ENCODE peak calls at places on chromosomes 2 and 18, in ten cellular contexts. X is foreskin fibroblast; C is stomach; T is heart right ventricle; P is K562; L is neuronal stem cell; Z is dorsolateral prefrontal cortex; M is spleen; U is cardiac fibroblast; W is CD8-positive, alpha-beta T cell. O is an unnamed sample.

GRCh38 chr2:143717053-143717452 is 587.8 kb downstream of the ARHGAP15 start:
- DNase-seq in T (no peak), C (peak; percentile 42), W (no peak), L (no peak), P (no peak), X (peak; percentile 10), Z (no peak), U (peak; percentile 31), M (no peak), O (no peak)

GRCh38 chr2:54665436-54665856 is 58.0 kb upstream of the EML6 start:
- DNase-seq in T (no peak), Z (no peak), U (peak; percentile 76), P (peak; percentile 31), W (peak; percentile 44), L (peak; percentile 49), X (peak; percentile 50), C (peak; percentile 54), M (no peak), O (peak; percentile 76)

GRCh38 chr2:230811508-230811907 is 53.2 kb upstream of the ITM2C start:
- DNase-seq in M (no peak), U (peak; percentile 77), P (no peak), C (no peak), T (no peak), W (no peak), L (no peak), X (no peak), Z (no peak), O (no peak)

GRCh38 chr2:148234143-148234542 is 213.3 kb downstream of the MBD5 start:
- DNase-seq in L (no peak), C (no peak), T (no peak), X (no peak), M (no peak), U (no peak), W (no peak), P (no peak), Z (no peak), O (no peak)

GRCh38 chr2:145230546-145230945 is 710.6 kb upstream of the ZEB2 start:
- DNase-seq in Z (no peak), M (no peak), U (no peak), X (peak; percentile 46), L (no peak), C (no peak), W (no peak), T (no peak), P (no peak), O (no peak)

GRCh38 chr2:240407090-240407489 is 28.4 kb upstream of the GPC1 start:
- DNase-seq in X (no peak), W (no peak), Z (peak; percentile 10), U (no peak), C (no peak), M (no peak), L (no peak), T (no peak), P (no peak), O (no peak)

GRCh38 chr2:24439280-24439970 is 51.6 kb upstream of the NCOA1 start:
- DNase-seq in C (no peak), M (no peak), T (no peak), P (no peak), U (no peak), X (no peak), Z (no peak), L (no peak), W (no peak), O (no peak)

GRCh38 chr18:47254341-47254939 is 3.0 kb upstream of the SKOR2 start:
- DNase-seq in X (no peak), W (no peak), U (peak; percentile 44), P (peak; percentile 10), Z (no peak), L (peak; percentile 89), C (no peak), T (peak; percentile 40), M (no peak), O (peak; percentile 72)

GRCh38 chr2:56348382-56348781 is 164.6 kb downstream of the CCDC85A start:
- DNase-seq in P (no peak), Z (no peak), C (no peak), W (no peak), U (no peak), M (no peak), X (no peak), L (no peak), T (no peak), O (no peak)
- H3K4me3 ChIP-seq in P (no peak overlapping the region), Z (no peak overlapping the region), C (no peak overlapping the region), W (no peak overlapping the region), U (no peak overlapping the region), M (no peak overlapping the region), X (no peak overlapping the region), L (no peak overlapping the region), T (no peak overlapping the region), O (no peak overlapping the region)

DNA sequence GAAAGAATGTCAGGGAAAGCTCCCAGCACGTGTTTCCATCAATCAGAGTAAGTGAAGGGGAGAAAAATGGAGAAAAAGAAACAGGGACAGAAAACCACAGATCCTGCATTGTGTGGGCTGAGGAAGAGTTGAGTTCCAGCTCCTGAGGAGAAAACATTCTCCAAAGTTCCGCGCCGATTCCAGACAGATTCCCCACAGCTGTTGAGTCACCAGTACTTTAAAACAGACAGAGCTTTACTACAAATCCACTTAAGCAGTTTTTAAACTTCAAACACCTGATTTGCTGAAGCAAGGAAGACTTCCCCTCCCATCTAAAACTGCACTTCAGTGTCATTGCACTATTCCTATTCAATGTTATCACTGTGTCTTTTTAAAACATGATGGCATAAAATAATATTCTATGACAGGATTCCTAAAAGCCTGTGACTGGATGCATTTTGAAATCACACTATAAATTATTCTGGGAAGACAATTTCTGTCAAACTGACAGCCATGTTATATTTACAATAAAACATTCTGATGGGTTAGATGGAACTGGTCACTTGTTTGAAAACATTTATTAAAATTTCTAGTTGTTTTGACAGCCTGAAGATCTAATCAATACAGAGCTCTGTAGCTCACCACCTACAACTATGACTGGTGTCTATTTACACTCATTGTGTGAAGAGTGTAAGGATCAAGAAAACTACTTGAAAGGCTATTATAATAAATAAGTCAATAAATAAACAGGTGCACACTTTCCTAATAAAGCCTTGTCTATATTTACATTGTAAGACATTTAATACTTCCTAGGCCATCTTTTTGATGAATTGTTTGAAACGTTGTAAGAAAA is 40.9 kb downstream of the TCF4 start:
- DNase-seq in T (no peak), X (peak; percentile 36), C (no peak), U (peak; percentile 67), L (no peak), W (no peak), Z (no peak), P (no peak), M (no peak), O (no peak)
- H3K4me3 ChIP-seq in T (no peak overlapping the region), X (peak overlapping the region; percentile 31), C (no peak overlapping the region), U (peak overlapping the region; percentile 37), L (no peak overlapping the region), W (no peak overlapping the region), Z (peak overlapping the region; percentile 15), P (no peak overlapping the region), M (no peak overlapping the region), O (no peak overlapping the region)

GRCh38 chr2:188294547-188294946 is 2.9 kb downstream of the GULP1 start:
- DNase-seq in L (no peak), C (no peak), Z (no peak), T (no peak), X (no peak), W (no peak), P (no peak), U (no peak), M (no peak), O (no peak)

GRCh38 chr2:188292446-188293239 is 969 bp downstream of the GULP1 start:
- DNase-seq in C (peak; percentile 89), M (peak; percentile 71), Z (peak; percentile 28), L (peak; percentile 77), T (peak; percentile 67), P (peak; percentile 33), X (peak; percentile 83), U (peak; percentile 81), W (peak; percentile 17), O (peak; percentile 81)

GRCh38 chr2:188293601-188294482 is 2.2 kb downstream of the GULP1 start:
- DNase-seq in U (peak; percentile 74), Z (peak; percentile 53), W (no peak), X (peak; percentile 71), P (peak; percentile 17), C (peak; percentile 81), T (peak; percentile 48), L (no peak), M (no peak), O (no peak)

GRCh38 chr2:188291617-188292445 is at the start of gene GULP1:
- DNase-seq in Z (peak; percentile 48), W (no peak), P (peak; percentile 62), L (peak; percentile 83), U (peak; percentile 74), M (peak; percentile 77), T (peak; percentile 69), C (peak; percentile 83), X (peak; percentile 73), O (peak; percentile 86)

DNA sequence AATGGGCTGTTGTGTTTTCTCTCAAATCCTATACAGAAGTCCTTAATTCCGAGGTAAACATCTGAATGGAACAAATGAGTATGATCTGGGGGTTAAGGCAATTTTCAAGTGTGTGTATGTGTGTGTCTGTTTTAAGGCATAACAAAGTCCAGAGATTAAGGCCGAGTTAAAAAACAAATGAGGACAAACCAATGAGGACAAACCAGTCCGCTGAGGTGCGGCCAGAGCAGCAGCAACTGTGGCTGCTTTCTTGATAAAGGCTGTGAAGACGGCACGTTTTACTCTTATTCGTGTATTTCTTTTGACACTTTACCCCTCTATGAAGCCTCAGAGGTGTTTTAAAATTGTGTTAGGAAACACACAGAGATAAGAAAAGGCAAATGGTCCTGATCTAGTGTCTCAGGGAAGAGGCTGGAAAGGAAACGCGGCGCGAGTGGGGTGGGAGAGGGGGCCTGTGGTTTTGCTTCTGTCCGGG is 495 bp upstream of the GULP1 start:
- DNase-seq in U (peak; percentile 26), P (no peak), W (no peak), T (no peak), L (no peak), Z (no peak), C (peak; percentile 61), M (no peak), X (peak; percentile 16), O (no peak)
- H3K4me3 ChIP-seq in U (peak overlapping the region; percentile 70), P (peak overlapping the region; percentile 75), W (no peak overlapping the region), T (peak overlapping the region; percentile 76), L (peak overlapping the region; percentile 94), Z (peak overlapping the region; percentile 73), C (peak overlapping the region; percentile 55), M (peak overlapping the region; percentile 51), X (peak overlapping the region; percentile 81), O (peak overlapping the region; percentile 91)

GRCh38 chr18:55861266-55861665 is 273.3 kb upstream of the TCF4 start:
- DNase-seq in U (peak; percentile 70), C (no peak), Z (peak; percentile 69), X (peak; percentile 48), W (no peak), M (no peak), L (peak; percentile 17), T (no peak), P (no peak), O (no peak)

GRCh38 chr18:55857961-55858360 is 270.0 kb upstream of the TCF4 start:
- DNase-seq in L (no peak), Z (no peak), U (no peak), W (no peak), T (no peak), P (no peak), C (no peak), X (no peak), M (no peak), O (no peak)

GRCh38 chr18:55858661-55859111 is 270.7 kb upstream of the TCF4 start:
- DNase-seq in T (no peak), Z (no peak), P (no peak), X (no peak), U (no peak), M (no peak), C (no peak), W (no peak), L (no peak), O (no peak)

GRCh38 chr18:55857409-55857808 is 269.4 kb upstream of the TCF4 start:
- DNase-seq in W (no peak), M (no peak), T (no peak), C (no peak), L (no peak), Z (no peak), P (no peak), U (no peak), X (no peak), O (no peak)

GRCh38 chr18:55859116-55859515 is 271.1 kb upstream of the TCF4 start:
- DNase-seq in T (no peak), C (no peak), Z (no peak), L (no peak), W (no peak), M (no peak), X (no peak), U (no peak), P (no peak), O (no peak)
- H3K4me3 ChIP-seq in T (no peak overlapping the region), C (no peak overlapping the region), Z (peak overlapping the region; percentile 52), L (no peak overlapping the region), W (no peak overlapping the region), M (no peak overlapping the region), X (peak overlapping the region; percentile 35), U (peak overlapping the region; percentile 43), P (no peak overlapping the region), O (no peak overlapping the region)

O was measured in H7.